ENCODE peak calls at places on chromosome 19, in nine cellular contexts. U, P, N, M, Y, L, X, J and F are unnamed samples.

GRCh38 chr19:39032164-39032918 is at the start of gene FBXO27:
- DNase-seq in Y (peak; percentile 16), U (no peak), X (peak; percentile 81), J (no peak), L (peak; percentile 30), M (peak; percentile 4), N (peak; percentile 15), P (no peak), F (peak; percentile 38)

GRCh38 chr19:40419066-40419612 is 6.0 kb upstream of the PRX start:
- DNase-seq in J (no peak), U (no peak), Y (no peak), P (no peak), M (no peak), X (no peak), L (no peak), N (no peak), F (no peak)

GRCh38 chr19:15107056-15108010 is at the start of gene SYDE1:
- DNase-seq in Y (no peak), M (no peak), L (peak; percentile 60), U (peak; percentile 28), P (no peak), N (peak; percentile 66), X (peak; percentile 93), J (no peak), F (no peak)

GRCh38 chr19:33866696-33867095 is 70.0 kb downstream of the KCTD15 start:
- DNase-seq in L (no peak), J (no peak), X (no peak), M (no peak), P (no peak), U (no peak), Y (no peak), N (no peak), F (no peak)

GRCh38 chr19:10237702-10238101 is 6.6 kb upstream of the S1PR2 start:
- DNase-seq in U (no peak), J (no peak), X (no peak), L (no peak), Y (no peak), N (no peak), P (no peak), M (peak; percentile 9), F (no peak)

GRCh38 chr19:48403606-48404005 is 10.1 kb downstream of the GRIN2D start:
- DNase-seq in J (peak; percentile 87), L (peak; percentile 65), X (peak; percentile 76), U (peak; percentile 30), Y (no peak), M (no peak), P (peak; percentile 49), N (no peak), F (peak; percentile 39)

GRCh38 chr19:32041681-32042292 is 303.6 kb upstream of the ZNF507 start:
- DNase-seq in P (no peak), L (peak; percentile 8), N (peak; percentile 72), U (no peak), M (no peak), X (peak; percentile 61), Y (no peak), J (no peak), F (peak; percentile 17)

GRCh38 chr19:40811478-40812341 is 12.7 kb downstream of the EGLN2 start:
- DNase-seq in L (no peak), J (no peak), U (no peak), Y (no peak), N (no peak), M (no peak), P (no peak), X (peak; percentile 26), F (no peak)

GRCh38 chr19:51735759-51736449 is 12.1 kb upstream of the HAS1 start:
- DNase-seq in Y (no peak), X (no peak), U (no peak), N (no peak), P (no peak), M (no peak), L (no peak), J (peak; percentile 66), F (no peak)

GRCh38 chr19:13160557-13160956 is 10.3 kb downstream of the IER2 start:
- DNase-seq in U (no peak), N (no peak), P (no peak), M (no peak), J (no peak), X (no peak), L (peak; percentile 16), Y (no peak), F (no peak)